ENCODE peak calls at places on chromosome X, in seven cellular contexts. D is smooth muscle cell of the brain vasculature; O is LoVo; G is stimulated activated CD8-positive, alpha-beta memory T cell treated with anti-CD3 and anti-CD28 coated beads, Interleukin-15, amount 100 ng/mL, for 4 hours; S is left lobe of liver; V is HCT116; J is colonic mucosa. I is an unnamed sample.

GRCh38 chrX:79081895-79082512 is 62.5 kb upstream of the GPR174 start:
- DNase-seq in D (no peak), O (peak; percentile 34), G (no peak), S (no peak), V (no peak), J (peak; percentile 19), I (peak; percentile 24)

GRCh38 chrX:12648995-12649394 is 142.2 kb upstream of the PRPS2 start:
- DNase-seq in D (no peak), O (no peak), G (no peak), S (no peak), V (no peak), J (no peak), I (no peak)

GRCh38 chrX:153511784-153512500 is 5.5 kb upstream of the ATP2B3 start:
- DNase-seq in D (no peak), O (no peak), G (no peak), S (no peak), V (no peak), J (no peak), I (no peak)

GRCh38 chrX:126376465-126376864 is 176.1 kb downstream of the DCAF12L1 start:
- DNase-seq in D (no peak), O (no peak), G (no peak), S (no peak), V (no peak), J (no peak), I (peak; percentile 5)

GRCh38 chrX:139909716-139910115 is 23.1 kb downstream of the ATP11C start:
- DNase-seq in D (no peak), O (no peak), G (no peak), S (no peak), V (no peak), J (no peak), I (no peak)

GRCh38 chrX:72305286-72306084 is at the start of gene CITED1:
- DNase-seq in D (no peak), O (no peak), G (no peak), S (no peak), V (no peak), J (no peak), I (no peak)

GRCh38 chrX:44011505-44011904 is 38.3 kb upstream of the NDP start:
- DNase-seq in D (no peak), O (no peak), G (no peak), S (no peak), V (no peak), J (no peak), I (no peak)

GRCh38 chrX:131322646-131323045 is 33.5 kb upstream of the IGSF1 start:
- DNase-seq in D (no peak), O (no peak), G (no peak), S (no peak), V (no peak), J (no peak), I (no peak)

GRCh38 chrX:15497865-15498264 is 2.7 kb upstream of the BMX start:
- DNase-seq in D (no peak), O (peak; percentile 31), G (no peak), S (peak; percentile 47), V (peak; percentile 22), J (peak; percentile 77), I (peak; percentile 25)

GRCh38 chrX:108417257-108417656 is 21.0 kb downstream of the COL4A6 start:
- DNase-seq in D (no peak), O (no peak), G (no peak), S (no peak), V (no peak), J (no peak), I (no peak)

GRCh38 chrX:153767674-153768055 is 3.6 kb downstream of the PLXNB3 start:
- DNase-seq in D (no peak), O (no peak), G (no peak), S (no peak), V (no peak), J (no peak), I (no peak)

GRCh38 chrX:100880368-100880767 is 6.2 kb upstream of the NOX1 start:
- DNase-seq in D (no peak), O (no peak), G (no peak), S (no peak), V (no peak), J (peak; percentile 71), I (no peak)

GRCh38 chrX:10033360-10034007 is 66.3 kb downstream of the CLDN34 start:
- DNase-seq in D (no peak), O (no peak), G (no peak), S (no peak), V (no peak), J (no peak), I (no peak)

GRCh38 chrX:1099146-1099770 is 113.2 kb downstream of the CRLF2 start:
- DNase-seq in D (no peak), O (no peak), G (no peak), S (no peak), V (no peak), J (no peak), I (no peak)

GRCh38 chrX:15769300-15769954 is 20.9 kb upstream of the ZRSR2 start:
- DNase-seq in D (no peak), O (no peak), G (no peak), S (no peak), V (no peak), J (no peak), I (no peak)

GRCh38 chrX:12446342-12447075 is 308.2 kb downstream of the FRMPD4 start:
- DNase-seq in D (no peak), O (no peak), G (no peak), S (no peak), V (no peak), J (no peak), I (no peak)

GRCh38 chrX:53714580-53715335 is 28.2 kb upstream of the HUWE1 start:
- DNase-seq in D (peak; percentile 15), O (no peak), G (peak; percentile 41), S (no peak), V (peak; percentile 4), J (no peak), I (no peak)

GRCh38 chrX:123093792-123094191 is 90.3 kb upstream of the GRIA3 start:
- DNase-seq in D (no peak), O (no peak), G (no peak), S (no peak), V (no peak), J (no peak), I (no peak)

GRCh38 chrX:110402091-110402854 is 43.6 kb downstream of the RTL9 start:
- DNase-seq in D (no peak), O (peak; percentile 5), G (no peak), S (no peak), V (no peak), J (no peak), I (no peak)

GRCh38 chrX:112218388-112218787 is 135.8 kb upstream of the TRPC5 start:
- DNase-seq in D (no peak), O (no peak), G (no peak), S (no peak), V (no peak), J (no peak), I (no peak)

GRCh38 chrX:8971116-8971515 is 62.8 kb downstream of the FAM9B start:
- DNase-seq in D (peak; percentile 15), O (peak; percentile 22), G (no peak), S (no peak), V (peak; percentile 13), J (no peak), I (peak; percentile 64)

GRCh38 chrX:15401373-15401772 is 17.2 kb upstream of the VEGFD start:
- DNase-seq in D (no peak), O (no peak), G (no peak), S (no peak), V (no peak), J (no peak), I (no peak)

GRCh38 chrX:1249101-1249887 is 19.3 kb upstream of the CSF2RA start:
- DNase-seq in D (no peak), O (no peak), G (no peak), S (peak; percentile 56), V (no peak), J (peak; percentile 36), I (no peak)

GRCh38 chrX:121254336-121254735 is 206.9 kb downstream of the GLUD2 start:
- DNase-seq in D (no peak), O (no peak), G (no peak), S (no peak), V (no peak), J (no peak), I (no peak)

GRCh38 chrX:53084043-53084570 is 1.9 kb downstream of the TSPYL2 start:
- DNase-seq in D (no peak), O (no peak), G (no peak), S (no peak), V (no peak), J (no peak), I (no peak)

GRCh38 chrX:134172588-134173259 is 64.3 kb upstream of the CCDC160 start:
- DNase-seq in D (no peak), O (no peak), G (peak; percentile 17), S (peak; percentile 41), V (no peak), J (no peak), I (no peak)

GRCh38 chrX:69031971-69032391 is 133.3 kb downstream of the PJA1 start:
- DNase-seq in D (no peak), O (no peak), G (no peak), S (no peak), V (no peak), J (no peak), I (no peak)

GRCh38 chrX:110938977-110939732 is 143.5 kb upstream of the CHRDL1 start:
- DNase-seq in D (no peak), O (no peak), G (no peak), S (no peak), V (no peak), J (no peak), I (no peak)

GRCh38 chrX:42089014-42089413 is 165.7 kb upstream of the CASK start:
- DNase-seq in D (no peak), O (no peak), G (no peak), S (no peak), V (no peak), J (no peak), I (no peak)

GRCh38 chrX:112997991-112998390 is 157.4 kb upstream of the AMOT start:
- DNase-seq in D (no peak), O (no peak), G (no peak), S (no peak), V (no peak), J (no peak), I (no peak)

GRCh38 chrX:77448170-77448569 is 981 bp downstream of the FGF16 start:
- DNase-seq in D (no peak), O (no peak), G (no peak), S (no peak), V (no peak), J (no peak), I (no peak)

GRCh38 chrX:40083120-40083978 is 14.4 kb downstream of the BCOR start:
- DNase-seq in D (no peak), O (no peak), G (no peak), S (peak; percentile 63), V (no peak), J (no peak), I (no peak)

GRCh38 chrX:48890296-48890925 is 7.2 kb downstream of the TIMM17B start:
- DNase-seq in D (no peak), O (no peak), G (no peak), S (no peak), V (no peak), J (no peak), I (no peak)

GRCh38 chrX:118066867-118067515 is 49.6 kb downstream of the KLHL13 start:
- DNase-seq in D (no peak), O (no peak), G (no peak), S (no peak), V (no peak), J (no peak), I (no peak)

GRCh38 chrX:42739258-42739657 is 38.7 kb downstream of the PPP1R2C start:
- DNase-seq in D (no peak), O (no peak), G (no peak), S (no peak), V (no peak), J (no peak), I (no peak)

GRCh38 chrX:153689654-153690465 is 2.1 kb downstream of the SLC6A8 start:
- DNase-seq in D (no peak), O (peak; percentile 1), G (no peak), S (no peak), V (no peak), J (no peak), I (peak; percentile 12)

I was measured in ACHN.